ENCODE peak calls at places on chromosome 2, in seven cellular contexts. W is Peyer's patch, Q is gastrocnemius medialis, F is small intestine, D is uterus, P is left ventricle myocardium inferior, H is skeletal muscle cell. U is an unnamed sample.

GRCh38 chr2:228545041-228545440 is 363.6 kb upstream of the SPHKAP start:
- DNase-seq in W (no peak), Q (no peak), F (no peak), D (no peak), P (no peak), H (peak), U (no peak)

GRCh38 chr2:169158874-169159273 is 89.5 kb downstream of the DHRS9 start:
- DNase-seq in W (no peak), Q (no peak), F (no peak), D (no peak), P (no peak), H (no peak), U (no peak)

GRCh38 chr2:1588051-1588993 is 156.0 kb downstream of the PXDN start:
- DNase-seq in W (no peak), Q (no peak), F (no peak), D (no peak), P (no peak), H (no peak), U (peak)

GRCh38 chr2:67840460-67841068 is 222.2 kb downstream of the C1D start:
- DNase-seq in W (no peak), Q (peak), F (peak), D (peak), P (peak), H (peak), U (peak)

GRCh38 chr2:212414699-212415309 is 123.8 kb downstream of the ERBB4 start:
- DNase-seq in W (no peak), Q (no peak), F (no peak), D (no peak), P (no peak), H (no peak), U (no peak)

GRCh38 chr2:84799772-84800171 is 81.1 kb downstream of the TRABD2A start:
- DNase-seq in W (no peak), Q (no peak), F (no peak), D (no peak), P (no peak), H (no peak), U (no peak)

GRCh38 chr2:216807861-216808272 is 52.0 kb downstream of the TNP1 start:
- DNase-seq in W (no peak), Q (peak), F (no peak), D (no peak), P (peak), H (peak), U (peak)

GRCh38 chr2:42567806-42568429 is 514 bp upstream of the MTA3 start:
- DNase-seq in W (peak), Q (peak), F (peak), D (peak), P (no peak), H (no peak), U (peak)

GRCh38 chr2:63055510-63056308 is 5.1 kb downstream of the OTX1 start:
- DNase-seq in W (no peak), Q (no peak), F (no peak), D (no peak), P (no peak), H (no peak), U (no peak)

GRCh38 chr2:129428086-129428660 is 551.3 kb upstream of the RAB6C start:
- DNase-seq in W (no peak), Q (no peak), F (no peak), D (no peak), P (no peak), H (no peak), U (no peak)

GRCh38 chr2:241363316-241363879 is 7.3 kb downstream of the FARP2 start:
- DNase-seq in W (no peak), Q (peak), F (peak), D (no peak), P (no peak), H (no peak), U (peak)
- H3K4me3 ChIP-seq in W (no peak), Q (no peak), F (no peak), D (no peak), P (no peak), H (no peak), U (peak)

DNA sequence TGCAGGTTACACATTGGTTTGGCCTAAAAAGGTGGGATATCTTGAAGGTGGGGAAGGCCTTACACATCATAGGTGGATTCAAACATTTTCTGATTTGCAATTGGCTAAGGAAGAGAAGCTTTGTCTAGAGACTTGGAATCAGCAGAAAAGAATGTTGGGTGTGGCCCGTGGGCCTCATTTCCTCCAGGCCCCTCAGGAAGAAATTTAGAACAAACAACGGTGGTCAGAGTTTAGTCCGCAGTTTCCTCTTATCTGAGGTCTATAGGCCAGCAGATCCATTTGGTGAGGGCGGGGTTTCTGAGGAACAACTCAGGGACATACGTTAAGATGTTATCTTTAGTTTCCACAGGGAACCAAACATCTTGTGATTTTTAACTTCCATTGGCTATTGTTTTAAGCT is 50.9 kb upstream of the AFF3 start:
- DNase-seq in W (no peak), Q (no peak), F (peak), D (no peak), P (no peak), H (no peak), U (no peak)
- H3K4me3 ChIP-seq in W (no peak), Q (no peak), F (no peak), D (no peak), P (no peak), H (no peak), U (no peak)

GRCh38 chr2:231926180-231926741 is at the start of gene NPPC:
- DNase-seq in W (no peak), Q (no peak), F (no peak), D (peak), P (peak), H (no peak), U (no peak)

GRCh38 chr2:231925303-231926179 is 655 bp downstream of the NPPC start:
- DNase-seq in W (peak), Q (peak), F (peak), D (peak), P (peak), H (peak), U (peak)

GRCh38 chr2:231922945-231923344 is 3.3 kb downstream of the NPPC start:
- DNase-seq in W (no peak), Q (no peak), F (no peak), D (no peak), P (peak), H (no peak), U (no peak)

GRCh38 chr2:231923951-231924888 is 2.0 kb downstream of the NPPC start:
- DNase-seq in W (no peak), Q (no peak), F (no peak), D (no peak), P (peak), H (no peak), U (no peak)

GRCh38 chr2:231924889-231925275 is 1.3 kb downstream of the NPPC start:
- DNase-seq in W (no peak), Q (no peak), F (no peak), D (no peak), P (peak), H (no peak), U (no peak)
- H3K4me3 ChIP-seq in W (no peak), Q (peak), F (no peak), D (no peak), P (peak), H (no peak), U (peak)

GRCh38 chr2:28364611-28365010 is 28.0 kb upstream of the FOSL2 start:
- DNase-seq in W (no peak), Q (no peak), F (no peak), D (no peak), P (no peak), H (no peak), U (no peak)

GRCh38 chr2:28363676-28364075 is 29.0 kb upstream of the FOSL2 start:
- DNase-seq in W (no peak), Q (no peak), F (no peak), D (no peak), P (no peak), H (no peak), U (peak)

GRCh38 chr2:28366149-28366495 is 26.5 kb upstream of the FOSL2 start:
- DNase-seq in W (no peak), Q (no peak), F (no peak), D (no peak), P (no peak), H (no peak), U (peak)

GRCh38 chr2:28366496-28367282 is 26.0 kb upstream of the FOSL2 start:
- DNase-seq in W (peak), Q (no peak), F (peak), D (no peak), P (no peak), H (no peak), U (peak)

DNA sequence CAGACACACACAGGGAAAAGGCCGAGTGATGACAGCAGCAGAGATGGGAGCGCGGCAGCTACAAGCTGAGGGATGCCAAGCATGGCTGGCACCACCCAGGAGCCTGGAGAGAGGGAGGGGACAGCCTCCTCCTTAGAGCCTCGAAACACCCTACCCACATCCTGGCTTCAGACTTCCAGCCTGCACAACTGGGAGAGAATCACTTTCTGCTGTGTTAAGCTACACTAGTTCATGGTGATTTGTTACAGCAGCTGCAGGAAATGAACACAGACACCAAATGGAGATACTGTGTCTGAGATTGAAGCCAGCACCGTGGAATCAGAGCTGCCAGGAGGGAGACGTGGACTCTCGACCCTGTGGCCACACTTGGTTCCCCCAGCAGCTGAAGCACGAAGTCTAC is 27.5 kb upstream of the FOSL2 start:
- DNase-seq in W (no peak), Q (no peak), F (peak), D (no peak), P (no peak), H (no peak), U (no peak)
- H3K4me3 ChIP-seq in W (no peak), Q (no peak), F (no peak), D (no peak), P (no peak), H (no peak), U (no peak)

GRCh38 chr2:39435254-39435653 is 1.8 kb downstream of the MAP4K3 start:
- DNase-seq in W (no peak), Q (no peak), F (no peak), D (no peak), P (no peak), H (no peak), U (no peak)
- H3K4me3 ChIP-seq in W (peak), Q (peak), F (no peak), D (peak), P (peak), H (peak), U (peak)

GRCh38 chr2:44927979-44928659 is 13.4 kb upstream of the SIX3 start:
- DNase-seq in W (no peak), Q (no peak), F (no peak), D (no peak), P (no peak), H (no peak), U (no peak)
- H3K4me3 ChIP-seq in W (no peak), Q (peak), F (no peak), D (no peak), P (peak), H (peak), U (peak)

GRCh38 chr2:223601932-223602676 is at the start of gene SCG2:
- DNase-seq in W (peak), Q (peak), F (peak), D (peak), P (peak), H (peak), U (peak)
- H3K4me3 ChIP-seq in W (no peak), Q (no peak), F (no peak), D (no peak), P (peak), H (no peak), U (no peak)

DNA sequence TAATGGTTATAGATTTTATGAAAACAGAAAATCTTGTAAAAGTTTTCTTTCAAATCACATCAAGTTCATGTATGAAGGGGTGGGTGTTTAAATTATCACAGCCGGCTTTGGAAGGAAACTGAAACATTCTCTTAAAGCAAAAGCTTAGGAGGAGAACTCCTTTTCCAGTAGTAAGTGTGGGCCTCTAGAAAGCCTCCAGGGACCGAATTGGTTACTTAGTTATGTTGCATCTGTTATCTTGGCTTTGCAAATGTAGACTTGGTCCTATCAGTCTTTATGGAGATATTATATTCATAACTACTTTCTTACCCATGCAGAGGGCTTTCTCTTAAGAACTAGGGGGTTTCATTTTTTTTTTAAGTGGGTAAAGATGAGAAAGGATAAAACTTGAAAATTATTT is 7.4 kb downstream of the NAB1 start:
- DNase-seq in W (no peak), Q (no peak), F (no peak), D (no peak), P (no peak), H (no peak), U (no peak)
- H3K4me3 ChIP-seq in W (no peak), Q (no peak), F (no peak), D (no peak), P (peak), H (no peak), U (no peak)

DNA sequence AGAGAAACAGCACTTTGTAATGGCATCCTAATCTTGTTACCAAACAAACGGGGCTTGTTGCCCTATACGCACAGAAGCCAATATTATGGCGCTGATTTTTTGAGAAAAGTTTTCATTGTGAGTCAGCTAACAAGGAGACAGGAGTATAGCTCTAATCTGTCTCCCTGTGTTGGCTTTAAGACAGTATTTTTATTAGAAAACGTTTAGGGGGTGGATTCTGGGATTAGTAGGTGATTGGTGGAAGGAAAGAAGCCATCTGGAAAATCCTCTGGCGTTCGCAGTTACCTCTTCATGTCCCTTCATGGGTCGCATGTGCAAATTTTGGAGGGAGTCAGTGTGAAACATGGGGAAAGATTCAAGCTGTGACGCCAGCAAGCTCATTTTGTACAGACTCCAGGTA is 698 bp upstream of the TMEM237 start:
- DNase-seq in W (no peak), Q (peak), F (no peak), D (peak), P (no peak), H (no peak), U (no peak)
- H3K4me3 ChIP-seq in W (no peak), Q (peak), F (no peak), D (peak), P (peak), H (peak), U (peak)

DNA sequence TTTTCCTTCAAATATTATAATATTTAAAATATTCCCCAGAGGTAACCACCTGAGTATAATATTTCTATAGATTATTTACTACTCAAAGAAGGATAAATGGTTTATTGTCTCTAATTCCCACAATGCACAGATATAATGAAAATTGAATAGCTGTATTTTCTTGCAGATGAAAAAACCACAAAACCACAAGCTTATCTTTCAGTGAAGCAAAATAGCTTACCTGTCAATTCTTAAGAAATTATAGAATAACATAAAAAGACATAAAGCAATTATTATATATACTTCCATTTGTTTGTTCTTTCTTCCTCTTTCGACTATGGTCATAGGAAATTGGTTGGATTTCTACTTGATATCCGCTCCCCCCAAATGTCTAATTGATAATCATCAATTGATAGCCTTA is 98.8 kb downstream of the BARD1 start:
- DNase-seq in W (no peak), Q (no peak), F (no peak), D (no peak), P (no peak), H (no peak), U (no peak)
- H3K4me3 ChIP-seq in W (no peak), Q (no peak), F (no peak), D (no peak), P (no peak), H (no peak), U (no peak)